ENCODE peak calls at places on chromosome 5, in ten cellular contexts. One of them, this sample, is unnamed.

GRCh38 chr5:150082889-150083288 is 3.5 kb downstream of the CSF1R start:
- DNase-seq in iPS-NIHi11: peak; percentile 7
- DNase-seq in neural crest cell: no peak
- DNase-seq in stimulated activated naive CD4-positive, alpha-beta T cell: no peak
- DNase-seq in fibroblast of the conjunctiva: no peak
- DNase-seq in astrocyte: no peak
- DNase-seq in stimulated activated CD4-positive, alpha-beta T cell treated with anti-CD3 and anti-CD28 coated beads, Interleukin-2, amount 100 ng/mL, for 24 hours: no peak
- DNase-seq in naive thymus-derived CD8-positive, alpha-beta T cell: no peak
- DNase-seq in tibial artery: no peak
- DNase-seq in HuH-7: no peak
- DNase-seq in this sample: no peak

GRCh38 chr5:56951946-56952691 is at the start of gene MIER3:
- DNase-seq in stimulated activated CD4-positive, alpha-beta T cell treated with anti-CD3 and anti-CD28 coated beads, Interleukin-2, amount 100 ng/mL, for 24 hours: peak; percentile 83
- DNase-seq in fibroblast of the conjunctiva: peak; percentile 33
- DNase-seq in astrocyte: peak; percentile 55
- DNase-seq in neural crest cell: peak; percentile 66
- DNase-seq in stimulated activated naive CD4-positive, alpha-beta T cell: peak; percentile 73
- DNase-seq in tibial artery: peak; percentile 86
- DNase-seq in iPS-NIHi11: peak; percentile 98
- DNase-seq in HuH-7: peak; percentile 70
- DNase-seq in naive thymus-derived CD8-positive, alpha-beta T cell: peak; percentile 82
- DNase-seq in this sample: peak; percentile 75

GRCh38 chr5:440413-441180 is 2.4 kb upstream of the EXOC3 start:
- DNase-seq in neural crest cell: no peak
- DNase-seq in naive thymus-derived CD8-positive, alpha-beta T cell: no peak
- DNase-seq in astrocyte: no peak
- DNase-seq in stimulated activated naive CD4-positive, alpha-beta T cell: no peak
- DNase-seq in tibial artery: no peak
- DNase-seq in stimulated activated CD4-positive, alpha-beta T cell treated with anti-CD3 and anti-CD28 coated beads, Interleukin-2, amount 100 ng/mL, for 24 hours: no peak
- DNase-seq in HuH-7: no peak
- DNase-seq in iPS-NIHi11: no peak
- DNase-seq in fibroblast of the conjunctiva: no peak
- DNase-seq in this sample: no peak

GRCh38 chr5:7269591-7270274 is 126.2 kb upstream of the ADCY2 start:
- DNase-seq in HuH-7: no peak
- DNase-seq in tibial artery: no peak
- DNase-seq in neural crest cell: no peak
- DNase-seq in stimulated activated naive CD4-positive, alpha-beta T cell: no peak
- DNase-seq in naive thymus-derived CD8-positive, alpha-beta T cell: no peak
- DNase-seq in iPS-NIHi11: no peak
- DNase-seq in astrocyte: no peak
- DNase-seq in fibroblast of the conjunctiva: no peak
- DNase-seq in stimulated activated CD4-positive, alpha-beta T cell treated with anti-CD3 and anti-CD28 coated beads, Interleukin-2, amount 100 ng/mL, for 24 hours: no peak
- DNase-seq in this sample: no peak

GRCh38 chr5:125823572-125823971 is 599.6 kb upstream of the GRAMD2B start:
- DNase-seq in tibial artery: no peak
- DNase-seq in HuH-7: no peak
- DNase-seq in neural crest cell: no peak
- DNase-seq in fibroblast of the conjunctiva: peak; percentile 21
- DNase-seq in astrocyte: peak; percentile 58
- DNase-seq in naive thymus-derived CD8-positive, alpha-beta T cell: no peak
- DNase-seq in iPS-NIHi11: no peak
- DNase-seq in stimulated activated naive CD4-positive, alpha-beta T cell: no peak
- DNase-seq in stimulated activated CD4-positive, alpha-beta T cell treated with anti-CD3 and anti-CD28 coated beads, Interleukin-2, amount 100 ng/mL, for 24 hours: no peak
- DNase-seq in this sample: no peak

GRCh38 chr5:157100140-157100679 is 8.6 kb downstream of the HAVCR2 start:
- DNase-seq in neural crest cell: no peak
- DNase-seq in iPS-NIHi11: no peak
- DNase-seq in HuH-7: no peak
- DNase-seq in astrocyte: peak; percentile 22
- DNase-seq in naive thymus-derived CD8-positive, alpha-beta T cell: no peak
- DNase-seq in stimulated activated naive CD4-positive, alpha-beta T cell: no peak
- DNase-seq in tibial artery: no peak
- DNase-seq in fibroblast of the conjunctiva: peak; percentile 22
- DNase-seq in stimulated activated CD4-positive, alpha-beta T cell treated with anti-CD3 and anti-CD28 coated beads, Interleukin-2, amount 100 ng/mL, for 24 hours: peak; percentile 34
- DNase-seq in this sample: no peak

GRCh38 chr5:179324760-179325295 is 20.4 kb downstream of the ADAMTS2 start:
- DNase-seq in stimulated activated CD4-positive, alpha-beta T cell treated with anti-CD3 and anti-CD28 coated beads, Interleukin-2, amount 100 ng/mL, for 24 hours: no peak
- DNase-seq in neural crest cell: no peak
- DNase-seq in tibial artery: peak; percentile 53
- DNase-seq in astrocyte: no peak
- DNase-seq in iPS-NIHi11: no peak
- DNase-seq in naive thymus-derived CD8-positive, alpha-beta T cell: no peak
- DNase-seq in stimulated activated naive CD4-positive, alpha-beta T cell: no peak
- DNase-seq in fibroblast of the conjunctiva: no peak
- DNase-seq in HuH-7: no peak
- DNase-seq in this sample: no peak

GRCh38 chr5:172216345-172216744 is 22.4 kb downstream of the EFCAB9 start:
- DNase-seq in HuH-7: no peak
- DNase-seq in iPS-NIHi11: no peak
- DNase-seq in stimulated activated naive CD4-positive, alpha-beta T cell: no peak
- DNase-seq in neural crest cell: no peak
- DNase-seq in astrocyte: no peak
- DNase-seq in tibial artery: no peak
- DNase-seq in stimulated activated CD4-positive, alpha-beta T cell treated with anti-CD3 and anti-CD28 coated beads, Interleukin-2, amount 100 ng/mL, for 24 hours: no peak
- DNase-seq in fibroblast of the conjunctiva: no peak
- DNase-seq in naive thymus-derived CD8-positive, alpha-beta T cell: no peak
- DNase-seq in this sample: no peak

GRCh38 chr5:65359981-65360380 is 121.7 kb downstream of the ADAMTS6 start:
- DNase-seq in stimulated activated CD4-positive, alpha-beta T cell treated with anti-CD3 and anti-CD28 coated beads, Interleukin-2, amount 100 ng/mL, for 24 hours: no peak
- DNase-seq in astrocyte: no peak
- DNase-seq in fibroblast of the conjunctiva: no peak
- DNase-seq in naive thymus-derived CD8-positive, alpha-beta T cell: no peak
- DNase-seq in tibial artery: no peak
- DNase-seq in HuH-7: no peak
- DNase-seq in neural crest cell: no peak
- DNase-seq in iPS-NIHi11: no peak
- DNase-seq in stimulated activated naive CD4-positive, alpha-beta T cell: no peak
- DNase-seq in this sample: no peak

GRCh38 chr5:132687995-132688394 is 14.2 kb downstream of the IL4 start:
- DNase-seq in neural crest cell: no peak
- DNase-seq in iPS-NIHi11: no peak
- DNase-seq in HuH-7: no peak
- DNase-seq in astrocyte: no peak
- DNase-seq in naive thymus-derived CD8-positive, alpha-beta T cell: peak; percentile 82
- DNase-seq in stimulated activated naive CD4-positive, alpha-beta T cell: peak; percentile 44
- DNase-seq in tibial artery: no peak
- DNase-seq in fibroblast of the conjunctiva: no peak
- DNase-seq in stimulated activated CD4-positive, alpha-beta T cell treated with anti-CD3 and anti-CD28 coated beads, Interleukin-2, amount 100 ng/mL, for 24 hours: peak; percentile 24
- DNase-seq in this sample: peak; percentile 40

GRCh38 chr5:107558951-107559350 is 111.8 kb downstream of the EFNA5 start:
- DNase-seq in HuH-7: no peak
- DNase-seq in neural crest cell: no peak
- DNase-seq in astrocyte: no peak
- DNase-seq in stimulated activated naive CD4-positive, alpha-beta T cell: no peak
- DNase-seq in tibial artery: no peak
- DNase-seq in naive thymus-derived CD8-positive, alpha-beta T cell: no peak
- DNase-seq in iPS-NIHi11: peak; percentile 58
- DNase-seq in fibroblast of the conjunctiva: no peak
- DNase-seq in stimulated activated CD4-positive, alpha-beta T cell treated with anti-CD3 and anti-CD28 coated beads, Interleukin-2, amount 100 ng/mL, for 24 hours: no peak
- DNase-seq in this sample: no peak

GRCh38 chr5:181218795-181219124 is 4.3 kb upstream of the TRIM41 start:
- DNase-seq in HuH-7: no peak
- DNase-seq in astrocyte: no peak
- DNase-seq in stimulated activated CD4-positive, alpha-beta T cell treated with anti-CD3 and anti-CD28 coated beads, Interleukin-2, amount 100 ng/mL, for 24 hours: no peak
- DNase-seq in stimulated activated naive CD4-positive, alpha-beta T cell: no peak
- DNase-seq in tibial artery: no peak
- DNase-seq in iPS-NIHi11: no peak
- DNase-seq in naive thymus-derived CD8-positive, alpha-beta T cell: no peak
- DNase-seq in fibroblast of the conjunctiva: no peak
- DNase-seq in neural crest cell: no peak
- DNase-seq in this sample: no peak

GRCh38 chr5:146510528-146510927 is 5.5 kb downstream of the GPR151 start:
- DNase-seq in fibroblast of the conjunctiva: peak; percentile 23
- DNase-seq in neural crest cell: no peak
- DNase-seq in HuH-7: no peak
- DNase-seq in astrocyte: peak; percentile 3
- DNase-seq in tibial artery: no peak
- DNase-seq in naive thymus-derived CD8-positive, alpha-beta T cell: no peak
- DNase-seq in iPS-NIHi11: no peak
- DNase-seq in stimulated activated CD4-positive, alpha-beta T cell treated with anti-CD3 and anti-CD28 coated beads, Interleukin-2, amount 100 ng/mL, for 24 hours: no peak
- DNase-seq in stimulated activated naive CD4-positive, alpha-beta T cell: no peak
- DNase-seq in this sample: no peak

GRCh38 chr5:160250226-160250625 is 20.9 kb downstream of the FABP6 start:
- DNase-seq in stimulated activated naive CD4-positive, alpha-beta T cell: no peak
- DNase-seq in naive thymus-derived CD8-positive, alpha-beta T cell: no peak
- DNase-seq in stimulated activated CD4-positive, alpha-beta T cell treated with anti-CD3 and anti-CD28 coated beads, Interleukin-2, amount 100 ng/mL, for 24 hours: no peak
- DNase-seq in iPS-NIHi11: no peak
- DNase-seq in fibroblast of the conjunctiva: no peak
- DNase-seq in neural crest cell: no peak
- DNase-seq in tibial artery: no peak
- DNase-seq in astrocyte: no peak
- DNase-seq in HuH-7: no peak
- DNase-seq in this sample: no peak

GRCh38 chr5:38607930-38608545 is 51.6 kb upstream of the LIFR start:
- DNase-seq in fibroblast of the conjunctiva: no peak
- DNase-seq in HuH-7: peak; percentile 44
- DNase-seq in tibial artery: no peak
- DNase-seq in iPS-NIHi11: peak; percentile 10
- DNase-seq in stimulated activated naive CD4-positive, alpha-beta T cell: no peak
- DNase-seq in stimulated activated CD4-positive, alpha-beta T cell treated with anti-CD3 and anti-CD28 coated beads, Interleukin-2, amount 100 ng/mL, for 24 hours: no peak
- DNase-seq in astrocyte: peak; percentile 89
- DNase-seq in neural crest cell: no peak
- DNase-seq in naive thymus-derived CD8-positive, alpha-beta T cell: no peak
- DNase-seq in this sample: no peak

GRCh38 chr5:154712518-154713437 is 42.4 kb upstream of the LARP1 start:
- DNase-seq in neural crest cell: no peak
- DNase-seq in HuH-7: no peak
- DNase-seq in tibial artery: no peak
- DNase-seq in stimulated activated CD4-positive, alpha-beta T cell treated with anti-CD3 and anti-CD28 coated beads, Interleukin-2, amount 100 ng/mL, for 24 hours: no peak
- DNase-seq in iPS-NIHi11: peak; percentile 86
- DNase-seq in naive thymus-derived CD8-positive, alpha-beta T cell: no peak
- DNase-seq in astrocyte: no peak
- DNase-seq in fibroblast of the conjunctiva: no peak
- DNase-seq in stimulated activated naive CD4-positive, alpha-beta T cell: no peak
- DNase-seq in this sample: no peak

GRCh38 chr5:84204772-84205171 is 179.9 kb downstream of the EDIL3 start:
- DNase-seq in HuH-7: no peak
- DNase-seq in iPS-NIHi11: no peak
- DNase-seq in naive thymus-derived CD8-positive, alpha-beta T cell: no peak
- DNase-seq in tibial artery: no peak
- DNase-seq in stimulated activated CD4-positive, alpha-beta T cell treated with anti-CD3 and anti-CD28 coated beads, Interleukin-2, amount 100 ng/mL, for 24 hours: no peak
- DNase-seq in neural crest cell: no peak
- DNase-seq in astrocyte: no peak
- DNase-seq in fibroblast of the conjunctiva: no peak
- DNase-seq in stimulated activated naive CD4-positive, alpha-beta T cell: no peak
- DNase-seq in this sample: no peak

GRCh38 chr5:78699565-78700143 is 51.1 kb upstream of the LHFPL2 start:
- DNase-seq in stimulated activated CD4-positive, alpha-beta T cell treated with anti-CD3 and anti-CD28 coated beads, Interleukin-2, amount 100 ng/mL, for 24 hours: no peak
- DNase-seq in naive thymus-derived CD8-positive, alpha-beta T cell: no peak
- DNase-seq in HuH-7: no peak
- DNase-seq in fibroblast of the conjunctiva: peak; percentile 63
- DNase-seq in iPS-NIHi11: no peak
- DNase-seq in tibial artery: no peak
- DNase-seq in astrocyte: peak; percentile 97
- DNase-seq in stimulated activated naive CD4-positive, alpha-beta T cell: no peak
- DNase-seq in neural crest cell: peak; percentile 8
- DNase-seq in this sample: no peak

GRCh38 chr5:160398806-160399205 is 1.0 kb downstream of the FAM200C start:
- DNase-seq in naive thymus-derived CD8-positive, alpha-beta T cell: no peak
- DNase-seq in neural crest cell: no peak
- DNase-seq in tibial artery: no peak
- DNase-seq in fibroblast of the conjunctiva: no peak
- DNase-seq in astrocyte: peak; percentile 69
- DNase-seq in stimulated activated naive CD4-positive, alpha-beta T cell: no peak
- DNase-seq in iPS-NIHi11: no peak
- DNase-seq in HuH-7: no peak
- DNase-seq in stimulated activated CD4-positive, alpha-beta T cell treated with anti-CD3 and anti-CD28 coated beads, Interleukin-2, amount 100 ng/mL, for 24 hours: no peak
- DNase-seq in this sample: no peak

GRCh38 chr5:111857633-111858032 is 100.6 kb upstream of the NREP start:
- DNase-seq in stimulated activated naive CD4-positive, alpha-beta T cell: no peak
- DNase-seq in HuH-7: no peak
- DNase-seq in tibial artery: no peak
- DNase-seq in neural crest cell: no peak
- DNase-seq in fibroblast of the conjunctiva: no peak
- DNase-seq in stimulated activated CD4-positive, alpha-beta T cell treated with anti-CD3 and anti-CD28 coated beads, Interleukin-2, amount 100 ng/mL, for 24 hours: no peak
- DNase-seq in iPS-NIHi11: no peak
- DNase-seq in naive thymus-derived CD8-positive, alpha-beta T cell: no peak
- DNase-seq in astrocyte: no peak
- DNase-seq in this sample: no peak

GRCh38 chr5:77170196-77170595 is 40.3 kb upstream of the PDE8B start:
- DNase-seq in fibroblast of the conjunctiva: no peak
- DNase-seq in astrocyte: no peak
- DNase-seq in tibial artery: no peak
- DNase-seq in stimulated activated CD4-positive, alpha-beta T cell treated with anti-CD3 and anti-CD28 coated beads, Interleukin-2, amount 100 ng/mL, for 24 hours: no peak
- DNase-seq in neural crest cell: no peak
- DNase-seq in stimulated activated naive CD4-positive, alpha-beta T cell: no peak
- DNase-seq in iPS-NIHi11: no peak
- DNase-seq in naive thymus-derived CD8-positive, alpha-beta T cell: no peak
- DNase-seq in HuH-7: no peak
- DNase-seq in this sample: no peak

GRCh38 chr5:33371660-33372059 is 69.1 kb upstream of the TARS1 start:
- DNase-seq in stimulated activated naive CD4-positive, alpha-beta T cell: no peak
- DNase-seq in HuH-7: no peak
- DNase-seq in iPS-NIHi11: no peak
- DNase-seq in neural crest cell: no peak
- DNase-seq in astrocyte: peak; percentile 53
- DNase-seq in stimulated activated CD4-positive, alpha-beta T cell treated with anti-CD3 and anti-CD28 coated beads, Interleukin-2, amount 100 ng/mL, for 24 hours: no peak
- DNase-seq in fibroblast of the conjunctiva: peak; percentile 87
- DNase-seq in naive thymus-derived CD8-positive, alpha-beta T cell: no peak
- DNase-seq in tibial artery: no peak
- DNase-seq in this sample: no peak

GRCh38 chr5:56638061-56638621 is 177.2 kb upstream of the MAP3K1 start:
- DNase-seq in stimulated activated naive CD4-positive, alpha-beta T cell: no peak
- DNase-seq in fibroblast of the conjunctiva: no peak
- DNase-seq in HuH-7: peak; percentile 28
- DNase-seq in tibial artery: no peak
- DNase-seq in iPS-NIHi11: peak; percentile 35
- DNase-seq in neural crest cell: no peak
- DNase-seq in naive thymus-derived CD8-positive, alpha-beta T cell: no peak
- DNase-seq in stimulated activated CD4-positive, alpha-beta T cell treated with anti-CD3 and anti-CD28 coated beads, Interleukin-2, amount 100 ng/mL, for 24 hours: no peak
- DNase-seq in astrocyte: no peak
- DNase-seq in this sample: no peak

GRCh38 chr5:1897386-1897785 is 14.7 kb upstream of the IRX4 start:
- DNase-seq in tibial artery: no peak
- DNase-seq in fibroblast of the conjunctiva: no peak
- DNase-seq in stimulated activated naive CD4-positive, alpha-beta T cell: no peak
- DNase-seq in neural crest cell: no peak
- DNase-seq in iPS-NIHi11: no peak
- DNase-seq in stimulated activated CD4-positive, alpha-beta T cell treated with anti-CD3 and anti-CD28 coated beads, Interleukin-2, amount 100 ng/mL, for 24 hours: no peak
- DNase-seq in astrocyte: no peak
- DNase-seq in HuH-7: no peak
- DNase-seq in naive thymus-derived CD8-positive, alpha-beta T cell: no peak
- DNase-seq in this sample: no peak

GRCh38 chr5:85590764-85591163 is 1027.0 kb upstream of the COX7C start:
- DNase-seq in fibroblast of the conjunctiva: no peak
- DNase-seq in stimulated activated CD4-positive, alpha-beta T cell treated with anti-CD3 and anti-CD28 coated beads, Interleukin-2, amount 100 ng/mL, for 24 hours: no peak
- DNase-seq in iPS-NIHi11: no peak
- DNase-seq in neural crest cell: no peak
- DNase-seq in astrocyte: no peak
- DNase-seq in HuH-7: no peak
- DNase-seq in tibial artery: no peak
- DNase-seq in stimulated activated naive CD4-positive, alpha-beta T cell: no peak
- DNase-seq in naive thymus-derived CD8-positive, alpha-beta T cell: no peak
- DNase-seq in this sample: no peak

GRCh38 chr5:33933723-33934544 is 2.3 kb upstream of the RXFP3 start:
- DNase-seq in stimulated activated naive CD4-positive, alpha-beta T cell: no peak
- DNase-seq in tibial artery: no peak
- DNase-seq in naive thymus-derived CD8-positive, alpha-beta T cell: no peak
- DNase-seq in HuH-7: no peak
- DNase-seq in iPS-NIHi11: no peak
- DNase-seq in astrocyte: peak; percentile 40
- DNase-seq in fibroblast of the conjunctiva: no peak
- DNase-seq in neural crest cell: no peak
- DNase-seq in stimulated activated CD4-positive, alpha-beta T cell treated with anti-CD3 and anti-CD28 coated beads, Interleukin-2, amount 100 ng/mL, for 24 hours: no peak
- DNase-seq in this sample: no peak

GRCh38 chr5:60652206-60652605 is 47.8 kb downstream of the DEPDC1B start:
- DNase-seq in stimulated activated naive CD4-positive, alpha-beta T cell: no peak
- DNase-seq in astrocyte: peak; percentile 84
- DNase-seq in iPS-NIHi11: no peak
- DNase-seq in tibial artery: no peak
- DNase-seq in neural crest cell: no peak
- DNase-seq in fibroblast of the conjunctiva: peak; percentile 89
- DNase-seq in stimulated activated CD4-positive, alpha-beta T cell treated with anti-CD3 and anti-CD28 coated beads, Interleukin-2, amount 100 ng/mL, for 24 hours: no peak
- DNase-seq in naive thymus-derived CD8-positive, alpha-beta T cell: no peak
- DNase-seq in HuH-7: no peak
- DNase-seq in this sample: no peak

GRCh38 chr5:164302533-164303235 is 797.3 kb downstream of the MAT2B start:
- DNase-seq in HuH-7: no peak
- DNase-seq in astrocyte: peak; percentile 76
- DNase-seq in tibial artery: no peak
- DNase-seq in stimulated activated naive CD4-positive, alpha-beta T cell: no peak
- DNase-seq in stimulated activated CD4-positive, alpha-beta T cell treated with anti-CD3 and anti-CD28 coated beads, Interleukin-2, amount 100 ng/mL, for 24 hours: no peak
- DNase-seq in iPS-NIHi11: no peak
- DNase-seq in neural crest cell: no peak
- DNase-seq in fibroblast of the conjunctiva: no peak
- DNase-seq in naive thymus-derived CD8-positive, alpha-beta T cell: no peak
- DNase-seq in this sample: no peak

This sample was measured in T-cell.